ENCODE peak calls at places on chromosomes 6 and 20, in nine cellular contexts. One of them, this sample, is unnamed.

GRCh38 chr20:63083831-63084562 is 77.2 kb upstream of the BHLHE23 start:
- DNase-seq in dorsolateral prefrontal cortex: peak
- DNase-seq in astrocyte of the cerebellum: no peak
- DNase-seq in cardiac muscle cell: no peak
- DNase-seq in brain microvascular endothelial cell: no peak
- DNase-seq in cardiac fibroblast: no peak
- DNase-seq in body of pancreas: no peak
- DNase-seq in colonic mucosa: no peak
- DNase-seq in psoas muscle: peak
- DNase-seq in this sample: no peak

GRCh38 chr6:166512567-166512966 is 73.9 kb downstream of the RAMACL start:
- DNase-seq in psoas muscle: no peak
- DNase-seq in dorsolateral prefrontal cortex: no peak
- DNase-seq in cardiac muscle cell: no peak
- DNase-seq in body of pancreas: no peak
- DNase-seq in cardiac fibroblast: no peak
- DNase-seq in astrocyte of the cerebellum: no peak
- DNase-seq in brain microvascular endothelial cell: no peak
- DNase-seq in colonic mucosa: no peak
- DNase-seq in this sample: no peak

GRCh38 chr6:144474904-144475303 is 189.8 kb downstream of the UTRN start:
- DNase-seq in brain microvascular endothelial cell: no peak
- DNase-seq in cardiac muscle cell: no peak
- DNase-seq in body of pancreas: no peak
- DNase-seq in colonic mucosa: no peak
- DNase-seq in psoas muscle: no peak
- DNase-seq in dorsolateral prefrontal cortex: no peak
- DNase-seq in cardiac fibroblast: no peak
- DNase-seq in astrocyte of the cerebellum: no peak
- DNase-seq in this sample: no peak

GRCh38 chr6:87237804-87238203 is 82.4 kb downstream of the ZNF292 start:
- DNase-seq in cardiac fibroblast: peak
- DNase-seq in astrocyte of the cerebellum: peak
- DNase-seq in brain microvascular endothelial cell: no peak
- DNase-seq in dorsolateral prefrontal cortex: no peak
- DNase-seq in psoas muscle: no peak
- DNase-seq in body of pancreas: no peak
- DNase-seq in colonic mucosa: no peak
- DNase-seq in cardiac muscle cell: no peak
- DNase-seq in this sample: no peak

GRCh38 chr6:89080281-89081128 is at the start of gene PNRC1:
- DNase-seq in brain microvascular endothelial cell: peak
- DNase-seq in dorsolateral prefrontal cortex: peak
- DNase-seq in astrocyte of the cerebellum: peak
- DNase-seq in colonic mucosa: peak
- DNase-seq in psoas muscle: peak
- DNase-seq in cardiac muscle cell: peak
- DNase-seq in body of pancreas: peak
- DNase-seq in cardiac fibroblast: peak
- DNase-seq in this sample: peak

GRCh38 chr20:38626921-38627659 is 25.5 kb downstream of the ARHGAP40 start:
- DNase-seq in astrocyte of the cerebellum: no peak
- DNase-seq in dorsolateral prefrontal cortex: no peak
- DNase-seq in body of pancreas: no peak
- DNase-seq in psoas muscle: no peak
- DNase-seq in colonic mucosa: no peak
- DNase-seq in brain microvascular endothelial cell: no peak
- DNase-seq in cardiac fibroblast: no peak
- DNase-seq in cardiac muscle cell: no peak
- DNase-seq in this sample: no peak

GRCh38 chr6:107202876-107203468 is 87.7 kb upstream of the BEND3 start:
- DNase-seq in body of pancreas: no peak
- DNase-seq in colonic mucosa: no peak
- DNase-seq in brain microvascular endothelial cell: no peak
- DNase-seq in psoas muscle: no peak
- DNase-seq in cardiac muscle cell: no peak
- DNase-seq in cardiac fibroblast: no peak
- DNase-seq in dorsolateral prefrontal cortex: no peak
- DNase-seq in astrocyte of the cerebellum: no peak
- DNase-seq in this sample: peak

GRCh38 chr6:139820191-139820590 is 445.7 kb upstream of the CITED2 start:
- DNase-seq in cardiac fibroblast: peak
- DNase-seq in astrocyte of the cerebellum: peak
- DNase-seq in colonic mucosa: no peak
- DNase-seq in cardiac muscle cell: no peak
- DNase-seq in brain microvascular endothelial cell: peak
- DNase-seq in body of pancreas: no peak
- DNase-seq in dorsolateral prefrontal cortex: no peak
- DNase-seq in psoas muscle: no peak
- DNase-seq in this sample: no peak

GRCh38 chr6:158799051-158799792 is 19.9 kb downstream of the EZR start:
- DNase-seq in dorsolateral prefrontal cortex: no peak
- DNase-seq in psoas muscle: no peak
- DNase-seq in colonic mucosa: peak
- DNase-seq in cardiac muscle cell: no peak
- DNase-seq in astrocyte of the cerebellum: no peak
- DNase-seq in brain microvascular endothelial cell: peak
- DNase-seq in body of pancreas: peak
- DNase-seq in cardiac fibroblast: peak
- DNase-seq in this sample: peak

GRCh38 chr6:145148392-145149175 is 586.7 kb downstream of the EPM2A start:
- DNase-seq in colonic mucosa: no peak
- DNase-seq in dorsolateral prefrontal cortex: no peak
- DNase-seq in cardiac fibroblast: peak
- DNase-seq in astrocyte of the cerebellum: peak
- DNase-seq in brain microvascular endothelial cell: peak
- DNase-seq in psoas muscle: no peak
- DNase-seq in body of pancreas: peak
- DNase-seq in cardiac muscle cell: no peak
- DNase-seq in this sample: no peak

GRCh38 chr20:14948416-14948815 is 611.0 kb upstream of the FLRT3 start:
- DNase-seq in dorsolateral prefrontal cortex: no peak
- DNase-seq in colonic mucosa: no peak
- DNase-seq in body of pancreas: no peak
- DNase-seq in cardiac muscle cell: peak
- DNase-seq in brain microvascular endothelial cell: no peak
- DNase-seq in astrocyte of the cerebellum: no peak
- DNase-seq in psoas muscle: no peak
- DNase-seq in cardiac fibroblast: no peak
- DNase-seq in this sample: no peak

GRCh38 chr6:50143011-50143719 is 93.4 kb upstream of the DEFB112 start:
- DNase-seq in psoas muscle: no peak
- DNase-seq in cardiac muscle cell: no peak
- DNase-seq in astrocyte of the cerebellum: no peak
- DNase-seq in body of pancreas: no peak
- DNase-seq in brain microvascular endothelial cell: no peak
- DNase-seq in dorsolateral prefrontal cortex: no peak
- DNase-seq in colonic mucosa: no peak
- DNase-seq in cardiac fibroblast: no peak
- DNase-seq in this sample: no peak

GRCh38 chr6:167748046-167748445 is 78.7 kb upstream of the AFDN start:
- DNase-seq in body of pancreas: no peak
- DNase-seq in dorsolateral prefrontal cortex: no peak
- DNase-seq in brain microvascular endothelial cell: no peak
- DNase-seq in astrocyte of the cerebellum: no peak
- DNase-seq in psoas muscle: no peak
- DNase-seq in colonic mucosa: no peak
- DNase-seq in cardiac muscle cell: no peak
- DNase-seq in cardiac fibroblast: no peak
- DNase-seq in this sample: no peak

GRCh38 chr6:70673601-70674000 is 5.9 kb downstream of the SMAP1 start:
- DNase-seq in colonic mucosa: no peak
- DNase-seq in psoas muscle: no peak
- DNase-seq in brain microvascular endothelial cell: peak
- DNase-seq in cardiac fibroblast: peak
- DNase-seq in astrocyte of the cerebellum: no peak
- DNase-seq in dorsolateral prefrontal cortex: no peak
- DNase-seq in cardiac muscle cell: no peak
- DNase-seq in body of pancreas: no peak
- DNase-seq in this sample: no peak

GRCh38 chr20:50916934-50917333 is 14.3 kb downstream of the ADNP start:
- DNase-seq in astrocyte of the cerebellum: no peak
- DNase-seq in brain microvascular endothelial cell: no peak
- DNase-seq in psoas muscle: no peak
- DNase-seq in cardiac fibroblast: no peak
- DNase-seq in body of pancreas: no peak
- DNase-seq in colonic mucosa: no peak
- DNase-seq in dorsolateral prefrontal cortex: no peak
- DNase-seq in cardiac muscle cell: no peak
- DNase-seq in this sample: no peak
- H3K4me3 ChIP-seq in astrocyte of the cerebellum: no peak
- H3K4me3 ChIP-seq in brain microvascular endothelial cell: no peak
- H3K4me3 ChIP-seq in psoas muscle: no peak
- H3K4me3 ChIP-seq in cardiac fibroblast: no peak
- H3K4me3 ChIP-seq in body of pancreas: no peak
- H3K4me3 ChIP-seq in colonic mucosa: no peak
- H3K4me3 ChIP-seq in dorsolateral prefrontal cortex: no peak
- H3K4me3 ChIP-seq in cardiac muscle cell: no peak
- H3K4me3 ChIP-seq in this sample: no peak

DNA sequence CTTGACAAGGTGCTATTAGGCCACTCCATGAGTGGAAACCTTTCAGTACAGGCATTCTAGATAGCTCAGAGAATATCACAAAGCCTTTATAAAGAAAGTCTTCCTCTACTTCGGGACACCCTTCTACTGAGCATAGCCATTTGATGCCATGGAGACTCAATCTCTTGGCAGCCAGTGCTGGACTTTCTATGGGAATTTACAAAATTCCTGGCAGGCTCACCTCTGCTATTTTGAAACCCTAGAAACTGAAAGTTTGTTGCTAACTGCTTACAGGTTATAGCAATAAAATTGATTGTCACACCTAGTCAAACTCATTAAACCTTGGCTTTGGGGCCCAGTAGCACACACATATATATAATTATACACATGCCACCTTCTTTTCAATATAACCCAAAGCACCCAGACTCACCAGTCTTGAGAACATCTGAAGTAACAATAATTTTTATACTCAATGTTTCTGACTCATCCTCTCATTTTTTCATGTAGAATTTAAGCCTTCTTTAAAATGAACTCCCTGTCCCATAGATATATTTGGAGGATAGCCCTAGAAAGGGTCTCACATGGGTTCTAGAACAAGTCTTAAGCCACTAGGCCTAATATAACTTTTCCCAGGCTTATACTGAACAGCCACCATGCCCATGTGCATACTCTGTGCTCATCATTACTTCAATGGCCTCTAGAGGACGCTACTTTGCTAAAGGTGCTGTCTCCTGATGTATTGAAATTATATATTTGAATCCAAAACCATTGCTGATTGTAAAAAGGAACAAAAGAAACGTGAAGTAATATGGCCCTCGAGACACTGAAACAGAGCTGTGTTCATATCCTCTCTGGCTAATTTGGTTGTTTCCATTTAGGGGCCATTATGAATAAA is 368.1 kb upstream of the MARCKS start:
- DNase-seq in body of pancreas: no peak
- DNase-seq in astrocyte of the cerebellum: no peak
- DNase-seq in cardiac fibroblast: no peak
- DNase-seq in dorsolateral prefrontal cortex: no peak
- DNase-seq in brain microvascular endothelial cell: no peak
- DNase-seq in colonic mucosa: no peak
- DNase-seq in psoas muscle: no peak
- DNase-seq in cardiac muscle cell: no peak
- DNase-seq in this sample: no peak
- TF ChIP-seq CTCF in body of pancreas: no peak
- TF ChIP-seq CTCF in astrocyte of the cerebellum: no peak
- TF ChIP-seq CTCF in cardiac fibroblast: peak
- TF ChIP-seq CTCF in dorsolateral prefrontal cortex: no peak
- TF ChIP-seq CTCF in brain microvascular endothelial cell: peak
- TF ChIP-seq CTCF in colonic mucosa: no peak
- TF ChIP-seq CTCF in psoas muscle: no peak
- TF ChIP-seq CTCF in cardiac muscle cell: peak
- TF ChIP-seq CTCF in this sample: peak

DNA sequence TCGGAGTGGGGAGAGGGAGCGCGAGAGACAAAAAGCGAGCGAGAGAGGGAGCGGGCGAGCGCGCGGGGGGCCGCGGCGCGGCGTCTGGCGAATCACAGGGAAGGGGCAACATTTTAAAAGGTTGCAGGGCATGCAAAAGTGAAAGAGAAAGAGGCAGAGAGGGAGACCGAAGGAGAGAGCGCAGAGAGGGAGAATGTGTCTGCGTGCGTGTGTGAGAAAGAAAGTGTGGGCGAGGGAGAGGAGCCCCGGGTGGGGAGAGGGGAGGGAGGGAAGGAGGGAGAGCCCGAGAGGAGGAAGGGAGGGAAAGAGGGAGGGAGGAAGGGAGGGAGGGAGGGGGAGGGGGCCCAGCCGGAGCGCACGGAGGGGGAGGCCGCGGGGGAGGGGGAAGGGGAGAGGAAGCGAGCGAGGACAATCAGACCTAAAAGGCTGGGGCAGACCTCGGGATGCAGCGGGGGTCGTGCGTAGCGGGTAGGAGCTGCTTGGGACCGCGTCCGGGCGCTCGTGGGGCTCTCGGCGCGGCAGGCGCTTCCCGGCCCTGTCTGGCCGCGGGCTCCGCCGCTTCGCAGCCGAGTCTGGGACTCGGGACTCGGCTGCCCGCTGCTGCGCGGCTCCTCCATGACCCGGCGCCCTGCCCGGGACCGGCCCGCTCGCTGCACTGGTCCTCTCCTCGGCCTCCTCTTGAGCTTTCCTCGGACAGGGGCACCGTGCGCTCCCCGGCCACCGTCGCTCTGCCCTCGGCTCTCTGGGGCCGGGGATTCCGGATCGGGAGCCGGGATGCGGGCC is 2.5 kb downstream of the TFAP2A start:
- DNase-seq in body of pancreas: peak
- DNase-seq in colonic mucosa: no peak
- DNase-seq in brain microvascular endothelial cell: peak
- DNase-seq in astrocyte of the cerebellum: peak
- DNase-seq in psoas muscle: peak
- DNase-seq in dorsolateral prefrontal cortex: peak
- DNase-seq in cardiac muscle cell: no peak
- DNase-seq in cardiac fibroblast: peak
- DNase-seq in this sample: no peak
- H3K4me3 ChIP-seq in body of pancreas: peak
- H3K4me3 ChIP-seq in colonic mucosa: peak
- H3K4me3 ChIP-seq in brain microvascular endothelial cell: peak
- H3K4me3 ChIP-seq in astrocyte of the cerebellum: peak
- H3K4me3 ChIP-seq in psoas muscle: peak
- H3K4me3 ChIP-seq in dorsolateral prefrontal cortex: peak
- H3K4me3 ChIP-seq in cardiac muscle cell: peak
- H3K4me3 ChIP-seq in cardiac fibroblast: peak
- H3K4me3 ChIP-seq in this sample: peak

DNA sequence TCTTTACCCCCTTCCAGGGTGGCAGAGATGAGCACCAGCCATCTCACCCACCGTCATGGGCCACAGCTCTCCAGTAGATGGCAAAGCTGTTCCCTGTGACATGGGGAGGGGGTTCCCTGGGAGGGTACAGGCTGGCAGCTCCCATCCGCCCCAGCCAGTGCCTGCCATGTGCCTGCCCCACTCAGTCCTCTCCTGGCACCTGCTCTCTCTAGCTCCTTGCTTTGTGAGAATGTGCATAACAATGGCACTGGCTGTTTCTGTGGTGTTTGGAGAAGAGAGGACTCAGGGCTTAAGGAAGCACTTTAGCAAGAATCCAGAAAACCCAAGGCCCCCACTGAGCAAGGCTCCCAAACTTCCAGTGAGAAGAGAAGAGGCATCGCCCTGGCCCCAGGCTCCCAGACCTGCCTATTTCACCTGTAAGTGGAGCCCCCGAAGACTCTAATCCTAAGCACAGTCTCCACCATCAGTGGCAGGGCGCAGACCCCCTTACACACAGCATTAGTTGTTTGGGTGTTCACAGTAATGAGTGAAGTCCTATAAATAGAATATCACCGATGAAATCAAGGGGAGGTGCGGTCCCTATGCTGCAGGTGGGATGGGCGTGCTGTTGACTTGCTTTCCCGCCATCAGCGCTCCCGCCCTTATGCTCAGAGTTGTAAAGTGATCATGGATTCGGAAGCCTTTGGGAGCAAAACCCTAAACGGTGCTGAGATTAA is 110.2 kb downstream of the AGPAT4 start:
- DNase-seq in cardiac fibroblast: no peak
- DNase-seq in dorsolateral prefrontal cortex: no peak
- DNase-seq in astrocyte of the cerebellum: no peak
- DNase-seq in body of pancreas: no peak
- DNase-seq in colonic mucosa: no peak
- DNase-seq in brain microvascular endothelial cell: no peak
- DNase-seq in cardiac muscle cell: no peak
- DNase-seq in psoas muscle: no peak
- DNase-seq in this sample: no peak
- TF ChIP-seq CTCF in cardiac fibroblast: no peak
- TF ChIP-seq CTCF in dorsolateral prefrontal cortex: no peak
- TF ChIP-seq CTCF in astrocyte of the cerebellum: no peak
- TF ChIP-seq CTCF in body of pancreas: no peak
- TF ChIP-seq CTCF in colonic mucosa: no peak
- TF ChIP-seq CTCF in brain microvascular endothelial cell: no peak
- TF ChIP-seq CTCF in cardiac muscle cell: no peak
- TF ChIP-seq CTCF in psoas muscle: no peak
- TF ChIP-seq CTCF in this sample: no peak

This sample was measured in LNCaP clone FGC.